ENCODE peak calls at places on chromosomes 7 and 10, in ten cellular contexts. One of them, this sample, is unnamed.

GRCh38 chr7:131249003-131249402 is 78.7 kb upstream of the MKLN1 start:
- DNase-seq in GM12891: no peak
- DNase-seq in T-helper 1 cell: no peak
- DNase-seq in cardiac fibroblast: peak; percentile 99
- DNase-seq in stimulated activated CD4-positive, alpha-beta T cell treated with anti-CD3 and anti-CD28 coated beads, Interleukin-15, amount 100 ng/mL, for 1 hour: no peak
- DNase-seq in tibial nerve: peak; percentile 38
- DNase-seq in thoracic aorta: peak; percentile 50
- DNase-seq in mucosa of gallbladder: peak; percentile 46
- DNase-seq in hippocampal formation: peak; percentile 11
- DNase-seq in AG09309: peak; percentile 90
- DNase-seq in this sample: peak; percentile 98

GRCh38 chr7:3893151-3893788 is 592.2 kb downstream of the SDK1 start:
- DNase-seq in stimulated activated CD4-positive, alpha-beta T cell treated with anti-CD3 and anti-CD28 coated beads, Interleukin-15, amount 100 ng/mL, for 1 hour: no peak
- DNase-seq in thoracic aorta: no peak
- DNase-seq in tibial nerve: no peak
- DNase-seq in GM12891: no peak
- DNase-seq in cardiac fibroblast: no peak
- DNase-seq in mucosa of gallbladder: no peak
- DNase-seq in T-helper 1 cell: no peak
- DNase-seq in AG09309: no peak
- DNase-seq in hippocampal formation: no peak
- DNase-seq in this sample: no peak

GRCh38 chr10:8596929-8597472 is 542.5 kb downstream of the GATA3 start:
- DNase-seq in AG09309: no peak
- DNase-seq in mucosa of gallbladder: no peak
- DNase-seq in hippocampal formation: no peak
- DNase-seq in stimulated activated CD4-positive, alpha-beta T cell treated with anti-CD3 and anti-CD28 coated beads, Interleukin-15, amount 100 ng/mL, for 1 hour: no peak
- DNase-seq in T-helper 1 cell: no peak
- DNase-seq in thoracic aorta: no peak
- DNase-seq in tibial nerve: no peak
- DNase-seq in GM12891: no peak
- DNase-seq in cardiac fibroblast: no peak
- DNase-seq in this sample: no peak

GRCh38 chr10:43196131-43196980 is 58.1 kb downstream of the CSGALNACT2 start:
- DNase-seq in thoracic aorta: no peak
- DNase-seq in hippocampal formation: no peak
- DNase-seq in mucosa of gallbladder: peak; percentile 5
- DNase-seq in cardiac fibroblast: no peak
- DNase-seq in GM12891: peak; percentile 8
- DNase-seq in tibial nerve: no peak
- DNase-seq in stimulated activated CD4-positive, alpha-beta T cell treated with anti-CD3 and anti-CD28 coated beads, Interleukin-15, amount 100 ng/mL, for 1 hour: no peak
- DNase-seq in T-helper 1 cell: no peak
- DNase-seq in AG09309: no peak
- DNase-seq in this sample: no peak

GRCh38 chr10:48444266-48444665 is 137.8 kb downstream of the MAPK8 start:
- DNase-seq in GM12891: no peak
- DNase-seq in stimulated activated CD4-positive, alpha-beta T cell treated with anti-CD3 and anti-CD28 coated beads, Interleukin-15, amount 100 ng/mL, for 1 hour: no peak
- DNase-seq in T-helper 1 cell: no peak
- DNase-seq in AG09309: peak; percentile 10
- DNase-seq in cardiac fibroblast: peak; percentile 22
- DNase-seq in mucosa of gallbladder: no peak
- DNase-seq in tibial nerve: no peak
- DNase-seq in hippocampal formation: no peak
- DNase-seq in thoracic aorta: no peak
- DNase-seq in this sample: peak; percentile 49

GRCh38 chr7:35817930-35818329 is 17.1 kb downstream of the SEPTIN7 start:
- DNase-seq in T-helper 1 cell: no peak
- DNase-seq in cardiac fibroblast: no peak
- DNase-seq in thoracic aorta: no peak
- DNase-seq in GM12891: no peak
- DNase-seq in AG09309: no peak
- DNase-seq in stimulated activated CD4-positive, alpha-beta T cell treated with anti-CD3 and anti-CD28 coated beads, Interleukin-15, amount 100 ng/mL, for 1 hour: no peak
- DNase-seq in hippocampal formation: no peak
- DNase-seq in mucosa of gallbladder: no peak
- DNase-seq in tibial nerve: no peak
- DNase-seq in this sample: no peak

GRCh38 chr7:45088821-45089313 is at the start of gene NACAD:
- DNase-seq in AG09309: no peak
- DNase-seq in tibial nerve: peak; percentile 32
- DNase-seq in stimulated activated CD4-positive, alpha-beta T cell treated with anti-CD3 and anti-CD28 coated beads, Interleukin-15, amount 100 ng/mL, for 1 hour: no peak
- DNase-seq in hippocampal formation: peak; percentile 96
- DNase-seq in T-helper 1 cell: no peak
- DNase-seq in thoracic aorta: no peak
- DNase-seq in GM12891: no peak
- DNase-seq in mucosa of gallbladder: no peak
- DNase-seq in cardiac fibroblast: no peak
- DNase-seq in this sample: no peak

GRCh38 chr7:32941996-32942782 is 15.1 kb upstream of the FKBP9 start:
- DNase-seq in cardiac fibroblast: peak; percentile 54
- DNase-seq in stimulated activated CD4-positive, alpha-beta T cell treated with anti-CD3 and anti-CD28 coated beads, Interleukin-15, amount 100 ng/mL, for 1 hour: peak; percentile 9
- DNase-seq in hippocampal formation: peak; percentile 79
- DNase-seq in AG09309: no peak
- DNase-seq in mucosa of gallbladder: peak; percentile 55
- DNase-seq in T-helper 1 cell: peak; percentile 31
- DNase-seq in thoracic aorta: peak; percentile 40
- DNase-seq in tibial nerve: peak; percentile 33
- DNase-seq in GM12891: peak; percentile 60
- DNase-seq in this sample: no peak

GRCh38 chr7:98568891-98569290 is 48.2 kb upstream of the NPTX2 start:
- DNase-seq in thoracic aorta: no peak
- DNase-seq in cardiac fibroblast: no peak
- DNase-seq in mucosa of gallbladder: no peak
- DNase-seq in T-helper 1 cell: no peak
- DNase-seq in GM12891: no peak
- DNase-seq in tibial nerve: no peak
- DNase-seq in hippocampal formation: no peak
- DNase-seq in AG09309: no peak
- DNase-seq in stimulated activated CD4-positive, alpha-beta T cell treated with anti-CD3 and anti-CD28 coated beads, Interleukin-15, amount 100 ng/mL, for 1 hour: no peak
- DNase-seq in this sample: no peak

GRCh38 chr7:2106920-2107319 is 125.8 kb downstream of the MAD1L1 start:
- DNase-seq in stimulated activated CD4-positive, alpha-beta T cell treated with anti-CD3 and anti-CD28 coated beads, Interleukin-15, amount 100 ng/mL, for 1 hour: no peak
- DNase-seq in AG09309: no peak
- DNase-seq in tibial nerve: no peak
- DNase-seq in thoracic aorta: no peak
- DNase-seq in cardiac fibroblast: no peak
- DNase-seq in T-helper 1 cell: no peak
- DNase-seq in mucosa of gallbladder: no peak
- DNase-seq in hippocampal formation: peak; percentile 46
- DNase-seq in GM12891: no peak
- DNase-seq in this sample: no peak

GRCh38 chr7:27640914-27641570 is 21.6 kb downstream of the HIBADH start:
- DNase-seq in stimulated activated CD4-positive, alpha-beta T cell treated with anti-CD3 and anti-CD28 coated beads, Interleukin-15, amount 100 ng/mL, for 1 hour: no peak
- DNase-seq in hippocampal formation: no peak
- DNase-seq in GM12891: no peak
- DNase-seq in thoracic aorta: no peak
- DNase-seq in cardiac fibroblast: peak; percentile 79
- DNase-seq in T-helper 1 cell: no peak
- DNase-seq in AG09309: peak; percentile 20
- DNase-seq in tibial nerve: no peak
- DNase-seq in mucosa of gallbladder: peak; percentile 35
- DNase-seq in this sample: peak; percentile 92

GRCh38 chr10:113665352-113665751 is 1.5 kb upstream of the NRAP start:
- DNase-seq in hippocampal formation: no peak
- DNase-seq in T-helper 1 cell: no peak
- DNase-seq in mucosa of gallbladder: no peak
- DNase-seq in stimulated activated CD4-positive, alpha-beta T cell treated with anti-CD3 and anti-CD28 coated beads, Interleukin-15, amount 100 ng/mL, for 1 hour: no peak
- DNase-seq in GM12891: no peak
- DNase-seq in thoracic aorta: no peak
- DNase-seq in cardiac fibroblast: no peak
- DNase-seq in AG09309: no peak
- DNase-seq in tibial nerve: no peak
- DNase-seq in this sample: no peak

GRCh38 chr7:98281757-98282652 is 519 bp downstream of the BRI3 start:
- DNase-seq in hippocampal formation: no peak
- DNase-seq in GM12891: no peak
- DNase-seq in cardiac fibroblast: no peak
- DNase-seq in T-helper 1 cell: peak; percentile 38
- DNase-seq in thoracic aorta: no peak
- DNase-seq in stimulated activated CD4-positive, alpha-beta T cell treated with anti-CD3 and anti-CD28 coated beads, Interleukin-15, amount 100 ng/mL, for 1 hour: no peak
- DNase-seq in mucosa of gallbladder: peak; percentile 44
- DNase-seq in tibial nerve: peak; percentile 26
- DNase-seq in AG09309: no peak
- DNase-seq in this sample: no peak

GRCh38 chr10:14952851-14953451 is 945 bp downstream of the DCLRE1C start:
- DNase-seq in mucosa of gallbladder: no peak
- DNase-seq in T-helper 1 cell: no peak
- DNase-seq in AG09309: no peak
- DNase-seq in hippocampal formation: no peak
- DNase-seq in GM12891: no peak
- DNase-seq in thoracic aorta: no peak
- DNase-seq in cardiac fibroblast: no peak
- DNase-seq in tibial nerve: no peak
- DNase-seq in stimulated activated CD4-positive, alpha-beta T cell treated with anti-CD3 and anti-CD28 coated beads, Interleukin-15, amount 100 ng/mL, for 1 hour: no peak
- DNase-seq in this sample: peak; percentile 20

GRCh38 chr10:61439058-61439607 is 14.0 kb downstream of the TMEM26 start:
- DNase-seq in thoracic aorta: no peak
- DNase-seq in hippocampal formation: no peak
- DNase-seq in GM12891: no peak
- DNase-seq in mucosa of gallbladder: no peak
- DNase-seq in cardiac fibroblast: no peak
- DNase-seq in AG09309: no peak
- DNase-seq in T-helper 1 cell: no peak
- DNase-seq in tibial nerve: no peak
- DNase-seq in stimulated activated CD4-positive, alpha-beta T cell treated with anti-CD3 and anti-CD28 coated beads, Interleukin-15, amount 100 ng/mL, for 1 hour: no peak
- DNase-seq in this sample: no peak

GRCh38 chr10:7184660-7185366 is 226.0 kb downstream of the SFMBT2 start:
- DNase-seq in thoracic aorta: no peak
- DNase-seq in cardiac fibroblast: no peak
- DNase-seq in mucosa of gallbladder: no peak
- DNase-seq in AG09309: no peak
- DNase-seq in GM12891: no peak
- DNase-seq in tibial nerve: no peak
- DNase-seq in hippocampal formation: no peak
- DNase-seq in stimulated activated CD4-positive, alpha-beta T cell treated with anti-CD3 and anti-CD28 coated beads, Interleukin-15, amount 100 ng/mL, for 1 hour: no peak
- DNase-seq in T-helper 1 cell: no peak
- DNase-seq in this sample: no peak

GRCh38 chr7:27781188-27781587 is 41.2 kb downstream of the TAX1BP1 start:
- DNase-seq in stimulated activated CD4-positive, alpha-beta T cell treated with anti-CD3 and anti-CD28 coated beads, Interleukin-15, amount 100 ng/mL, for 1 hour: no peak
- DNase-seq in mucosa of gallbladder: no peak
- DNase-seq in AG09309: no peak
- DNase-seq in GM12891: no peak
- DNase-seq in tibial nerve: no peak
- DNase-seq in hippocampal formation: no peak
- DNase-seq in T-helper 1 cell: no peak
- DNase-seq in thoracic aorta: no peak
- DNase-seq in cardiac fibroblast: no peak
- DNase-seq in this sample: no peak

GRCh38 chr10:96560970-96561887 is 25.6 kb downstream of the TM9SF3 start:
- DNase-seq in stimulated activated CD4-positive, alpha-beta T cell treated with anti-CD3 and anti-CD28 coated beads, Interleukin-15, amount 100 ng/mL, for 1 hour: no peak
- DNase-seq in hippocampal formation: no peak
- DNase-seq in GM12891: no peak
- DNase-seq in AG09309: no peak
- DNase-seq in mucosa of gallbladder: no peak
- DNase-seq in T-helper 1 cell: no peak
- DNase-seq in tibial nerve: no peak
- DNase-seq in thoracic aorta: no peak
- DNase-seq in cardiac fibroblast: peak; percentile 56
- DNase-seq in this sample: no peak

GRCh38 chr7:1004018-1004880 is 21.3 kb downstream of the CYP2W1 start:
- DNase-seq in cardiac fibroblast: no peak
- DNase-seq in stimulated activated CD4-positive, alpha-beta T cell treated with anti-CD3 and anti-CD28 coated beads, Interleukin-15, amount 100 ng/mL, for 1 hour: no peak
- DNase-seq in thoracic aorta: no peak
- DNase-seq in T-helper 1 cell: no peak
- DNase-seq in mucosa of gallbladder: no peak
- DNase-seq in tibial nerve: no peak
- DNase-seq in AG09309: no peak
- DNase-seq in GM12891: no peak
- DNase-seq in hippocampal formation: no peak
- DNase-seq in this sample: no peak

GRCh38 chr7:129643545-129644170 is 32.1 kb downstream of the NRF1 start:
- DNase-seq in stimulated activated CD4-positive, alpha-beta T cell treated with anti-CD3 and anti-CD28 coated beads, Interleukin-15, amount 100 ng/mL, for 1 hour: no peak
- DNase-seq in cardiac fibroblast: peak; percentile 27
- DNase-seq in T-helper 1 cell: no peak
- DNase-seq in GM12891: no peak
- DNase-seq in AG09309: no peak
- DNase-seq in mucosa of gallbladder: no peak
- DNase-seq in tibial nerve: no peak
- DNase-seq in thoracic aorta: no peak
- DNase-seq in hippocampal formation: no peak
- DNase-seq in this sample: no peak

GRCh38 chr10:50210876-50211275 is 40.4 kb downstream of the ASAH2 start:
- DNase-seq in mucosa of gallbladder: no peak
- DNase-seq in thoracic aorta: no peak
- DNase-seq in cardiac fibroblast: no peak
- DNase-seq in AG09309: no peak
- DNase-seq in tibial nerve: no peak
- DNase-seq in T-helper 1 cell: no peak
- DNase-seq in hippocampal formation: no peak
- DNase-seq in stimulated activated CD4-positive, alpha-beta T cell treated with anti-CD3 and anti-CD28 coated beads, Interleukin-15, amount 100 ng/mL, for 1 hour: no peak
- DNase-seq in GM12891: no peak
- DNase-seq in this sample: no peak

GRCh38 chr10:119178371-119179119 is at the start of gene PRDX3:
- DNase-seq in tibial nerve: peak; percentile 90
- DNase-seq in thoracic aorta: peak; percentile 86
- DNase-seq in stimulated activated CD4-positive, alpha-beta T cell treated with anti-CD3 and anti-CD28 coated beads, Interleukin-15, amount 100 ng/mL, for 1 hour: peak; percentile 84
- DNase-seq in GM12891: peak; percentile 79
- DNase-seq in mucosa of gallbladder: peak; percentile 90
- DNase-seq in cardiac fibroblast: peak; percentile 90
- DNase-seq in hippocampal formation: peak; percentile 94
- DNase-seq in AG09309: no peak
- DNase-seq in T-helper 1 cell: peak; percentile 89
- DNase-seq in this sample: peak; percentile 75

GRCh38 chr7:131544449-131545425 is 11.7 kb downstream of the PODXL start:
- DNase-seq in T-helper 1 cell: no peak
- DNase-seq in stimulated activated CD4-positive, alpha-beta T cell treated with anti-CD3 and anti-CD28 coated beads, Interleukin-15, amount 100 ng/mL, for 1 hour: no peak
- DNase-seq in GM12891: no peak
- DNase-seq in cardiac fibroblast: peak; percentile 40
- DNase-seq in AG09309: no peak
- DNase-seq in mucosa of gallbladder: no peak
- DNase-seq in hippocampal formation: no peak
- DNase-seq in tibial nerve: no peak
- DNase-seq in thoracic aorta: no peak
- DNase-seq in this sample: no peak

GRCh38 chr7:40644454-40645188 is 509.8 kb downstream of the SUGCT start:
- DNase-seq in thoracic aorta: no peak
- DNase-seq in AG09309: no peak
- DNase-seq in stimulated activated CD4-positive, alpha-beta T cell treated with anti-CD3 and anti-CD28 coated beads, Interleukin-15, amount 100 ng/mL, for 1 hour: no peak
- DNase-seq in T-helper 1 cell: no peak
- DNase-seq in GM12891: no peak
- DNase-seq in tibial nerve: no peak
- DNase-seq in mucosa of gallbladder: no peak
- DNase-seq in cardiac fibroblast: no peak
- DNase-seq in hippocampal formation: no peak
- DNase-seq in this sample: no peak